ENCODE peak calls at places on chromosomes 4 and X, in ten cellular contexts. One of them, this sample, is unnamed.
A peak's percentile ranks its signal among the peaks of the same experiment; 100 is the strongest.

GRCh38 chrX:16785247-16786138 is 773 bp upstream of the TXLNG start:
- ATAC-seq in effector memory CD8-positive, alpha-beta T cell: no peak
- ATAC-seq in stimulated activated effector memory CD8-positive, alpha-beta T cell treated with anti-CD3 and anti-CD28 coated beads, Interleukin-12 subunit alpha, Interleukin-12 subunit beta, amount 100 ng/mL, for 72 hours: no peak
- ATAC-seq in right cardiac atrium: no peak
- ATAC-seq in upper lobe of right lung: no peak
- ATAC-seq in left cardiac atrium: no peak
- ATAC-seq in foreskin keratinocyte: no peak
- ATAC-seq in natural killer cell: no peak
- ATAC-seq in activated B cell treated with CpG ODN at 0.5 μM for 24 hours: no peak
- ATAC-seq in activated T-cell treated with anti-CD3 and anti-CD28 coated beads, Interleukin-2, amount 50 U/mL, for 72 hours: no peak
- ATAC-seq in this sample: no peak

GRCh38 chr4:94934201-94934600 is 176.4 kb downstream of the BMPR1B start:
- ATAC-seq in upper lobe of right lung: no peak
- ATAC-seq in activated T-cell treated with anti-CD3 and anti-CD28 coated beads, Interleukin-2, amount 50 U/mL, for 72 hours: no peak
- ATAC-seq in foreskin keratinocyte: peak; percentile 63
- ATAC-seq in natural killer cell: no peak
- ATAC-seq in effector memory CD8-positive, alpha-beta T cell: no peak
- ATAC-seq in stimulated activated effector memory CD8-positive, alpha-beta T cell treated with anti-CD3 and anti-CD28 coated beads, Interleukin-12 subunit alpha, Interleukin-12 subunit beta, amount 100 ng/mL, for 72 hours: no peak
- ATAC-seq in activated B cell treated with CpG ODN at 0.5 μM for 24 hours: no peak
- ATAC-seq in right cardiac atrium: no peak
- ATAC-seq in left cardiac atrium: no peak
- ATAC-seq in this sample: no peak

GRCh38 chr4:8108991-8109390 is 49.6 kb downstream of the ABLIM2 start:
- ATAC-seq in activated T-cell treated with anti-CD3 and anti-CD28 coated beads, Interleukin-2, amount 50 U/mL, for 72 hours: no peak
- ATAC-seq in stimulated activated effector memory CD8-positive, alpha-beta T cell treated with anti-CD3 and anti-CD28 coated beads, Interleukin-12 subunit alpha, Interleukin-12 subunit beta, amount 100 ng/mL, for 72 hours: no peak
- ATAC-seq in right cardiac atrium: no peak
- ATAC-seq in upper lobe of right lung: no peak
- ATAC-seq in activated B cell treated with CpG ODN at 0.5 μM for 24 hours: no peak
- ATAC-seq in natural killer cell: no peak
- ATAC-seq in effector memory CD8-positive, alpha-beta T cell: no peak
- ATAC-seq in left cardiac atrium: no peak
- ATAC-seq in foreskin keratinocyte: no peak
- ATAC-seq in this sample: no peak

GRCh38 chrX:2389324-2389723 is 111.5 kb downstream of the DHRSX start:
- ATAC-seq in stimulated activated effector memory CD8-positive, alpha-beta T cell treated with anti-CD3 and anti-CD28 coated beads, Interleukin-12 subunit alpha, Interleukin-12 subunit beta, amount 100 ng/mL, for 72 hours: no peak
- ATAC-seq in activated B cell treated with CpG ODN at 0.5 μM for 24 hours: no peak
- ATAC-seq in activated T-cell treated with anti-CD3 and anti-CD28 coated beads, Interleukin-2, amount 50 U/mL, for 72 hours: no peak
- ATAC-seq in foreskin keratinocyte: no peak
- ATAC-seq in effector memory CD8-positive, alpha-beta T cell: no peak
- ATAC-seq in upper lobe of right lung: no peak
- ATAC-seq in left cardiac atrium: no peak
- ATAC-seq in right cardiac atrium: no peak
- ATAC-seq in natural killer cell: no peak
- ATAC-seq in this sample: no peak

GRCh38 chr4:78083035-78083434 is 25.9 kb downstream of the FRAS1 start:
- ATAC-seq in natural killer cell: no peak
- ATAC-seq in stimulated activated effector memory CD8-positive, alpha-beta T cell treated with anti-CD3 and anti-CD28 coated beads, Interleukin-12 subunit alpha, Interleukin-12 subunit beta, amount 100 ng/mL, for 72 hours: no peak
- ATAC-seq in right cardiac atrium: no peak
- ATAC-seq in left cardiac atrium: no peak
- ATAC-seq in upper lobe of right lung: no peak
- ATAC-seq in effector memory CD8-positive, alpha-beta T cell: no peak
- ATAC-seq in foreskin keratinocyte: no peak
- ATAC-seq in activated T-cell treated with anti-CD3 and anti-CD28 coated beads, Interleukin-2, amount 50 U/mL, for 72 hours: no peak
- ATAC-seq in activated B cell treated with CpG ODN at 0.5 μM for 24 hours: no peak
- ATAC-seq in this sample: no peak

GRCh38 chrX:110851780-110852179 is 56.2 kb upstream of the CHRDL1 start:
- ATAC-seq in activated B cell treated with CpG ODN at 0.5 μM for 24 hours: no peak
- ATAC-seq in right cardiac atrium: no peak
- ATAC-seq in left cardiac atrium: peak; percentile 37
- ATAC-seq in upper lobe of right lung: no peak
- ATAC-seq in foreskin keratinocyte: peak; percentile 85
- ATAC-seq in natural killer cell: no peak
- ATAC-seq in activated T-cell treated with anti-CD3 and anti-CD28 coated beads, Interleukin-2, amount 50 U/mL, for 72 hours: no peak
- ATAC-seq in stimulated activated effector memory CD8-positive, alpha-beta T cell treated with anti-CD3 and anti-CD28 coated beads, Interleukin-12 subunit alpha, Interleukin-12 subunit beta, amount 100 ng/mL, for 72 hours: peak; percentile 24
- ATAC-seq in effector memory CD8-positive, alpha-beta T cell: no peak
- ATAC-seq in this sample: no peak

GRCh38 chr4:72391281-72391680 is 177.7 kb downstream of the ADAMTS3 start:
- ATAC-seq in activated B cell treated with CpG ODN at 0.5 μM for 24 hours: no peak
- ATAC-seq in activated T-cell treated with anti-CD3 and anti-CD28 coated beads, Interleukin-2, amount 50 U/mL, for 72 hours: no peak
- ATAC-seq in stimulated activated effector memory CD8-positive, alpha-beta T cell treated with anti-CD3 and anti-CD28 coated beads, Interleukin-12 subunit alpha, Interleukin-12 subunit beta, amount 100 ng/mL, for 72 hours: no peak
- ATAC-seq in natural killer cell: no peak
- ATAC-seq in foreskin keratinocyte: no peak
- ATAC-seq in left cardiac atrium: peak; percentile 76
- ATAC-seq in effector memory CD8-positive, alpha-beta T cell: no peak
- ATAC-seq in upper lobe of right lung: no peak
- ATAC-seq in right cardiac atrium: no peak
- ATAC-seq in this sample: no peak

GRCh38 chrX:136126892-136127406 is 20.4 kb upstream of the FHL1 start:
- ATAC-seq in effector memory CD8-positive, alpha-beta T cell: no peak
- ATAC-seq in upper lobe of right lung: no peak
- ATAC-seq in right cardiac atrium: no peak
- ATAC-seq in foreskin keratinocyte: no peak
- ATAC-seq in stimulated activated effector memory CD8-positive, alpha-beta T cell treated with anti-CD3 and anti-CD28 coated beads, Interleukin-12 subunit alpha, Interleukin-12 subunit beta, amount 100 ng/mL, for 72 hours: no peak
- ATAC-seq in left cardiac atrium: peak; percentile 76
- ATAC-seq in activated T-cell treated with anti-CD3 and anti-CD28 coated beads, Interleukin-2, amount 50 U/mL, for 72 hours: no peak
- ATAC-seq in natural killer cell: no peak
- ATAC-seq in activated B cell treated with CpG ODN at 0.5 μM for 24 hours: no peak
- ATAC-seq in this sample: no peak

GRCh38 chr4:10107111-10108091 is 9.2 kb downstream of the WDR1 start:
- ATAC-seq in activated B cell treated with CpG ODN at 0.5 μM for 24 hours: no peak
- ATAC-seq in natural killer cell: no peak
- ATAC-seq in activated T-cell treated with anti-CD3 and anti-CD28 coated beads, Interleukin-2, amount 50 U/mL, for 72 hours: no peak
- ATAC-seq in foreskin keratinocyte: peak; percentile 9
- ATAC-seq in right cardiac atrium: peak; percentile 50
- ATAC-seq in left cardiac atrium: peak; percentile 54
- ATAC-seq in effector memory CD8-positive, alpha-beta T cell: no peak
- ATAC-seq in stimulated activated effector memory CD8-positive, alpha-beta T cell treated with anti-CD3 and anti-CD28 coated beads, Interleukin-12 subunit alpha, Interleukin-12 subunit beta, amount 100 ng/mL, for 72 hours: no peak
- ATAC-seq in upper lobe of right lung: no peak
- ATAC-seq in this sample: no peak

GRCh38 chr4:73438048-73438447 is 2.0 kb downstream of the AFP start:
- ATAC-seq in foreskin keratinocyte: no peak
- ATAC-seq in right cardiac atrium: no peak
- ATAC-seq in left cardiac atrium: no peak
- ATAC-seq in natural killer cell: no peak
- ATAC-seq in activated B cell treated with CpG ODN at 0.5 μM for 24 hours: no peak
- ATAC-seq in effector memory CD8-positive, alpha-beta T cell: no peak
- ATAC-seq in stimulated activated effector memory CD8-positive, alpha-beta T cell treated with anti-CD3 and anti-CD28 coated beads, Interleukin-12 subunit alpha, Interleukin-12 subunit beta, amount 100 ng/mL, for 72 hours: no peak
- ATAC-seq in activated T-cell treated with anti-CD3 and anti-CD28 coated beads, Interleukin-2, amount 50 U/mL, for 72 hours: no peak
- ATAC-seq in upper lobe of right lung: no peak
- ATAC-seq in this sample: no peak

GRCh38 chrX:57929373-57929772 is 19.1 kb upstream of the ZXDA start:
- ATAC-seq in upper lobe of right lung: peak; percentile 67
- ATAC-seq in effector memory CD8-positive, alpha-beta T cell: no peak
- ATAC-seq in stimulated activated effector memory CD8-positive, alpha-beta T cell treated with anti-CD3 and anti-CD28 coated beads, Interleukin-12 subunit alpha, Interleukin-12 subunit beta, amount 100 ng/mL, for 72 hours: no peak
- ATAC-seq in right cardiac atrium: no peak
- ATAC-seq in foreskin keratinocyte: no peak
- ATAC-seq in activated T-cell treated with anti-CD3 and anti-CD28 coated beads, Interleukin-2, amount 50 U/mL, for 72 hours: no peak
- ATAC-seq in activated B cell treated with CpG ODN at 0.5 μM for 24 hours: no peak
- ATAC-seq in left cardiac atrium: peak; percentile 44
- ATAC-seq in natural killer cell: no peak
- ATAC-seq in this sample: peak; percentile 29

GRCh38 chr4:106454581-106454980 is 86.0 kb upstream of the GIMD1 start:
- ATAC-seq in foreskin keratinocyte: no peak
- ATAC-seq in activated B cell treated with CpG ODN at 0.5 μM for 24 hours: no peak
- ATAC-seq in stimulated activated effector memory CD8-positive, alpha-beta T cell treated with anti-CD3 and anti-CD28 coated beads, Interleukin-12 subunit alpha, Interleukin-12 subunit beta, amount 100 ng/mL, for 72 hours: no peak
- ATAC-seq in activated T-cell treated with anti-CD3 and anti-CD28 coated beads, Interleukin-2, amount 50 U/mL, for 72 hours: no peak
- ATAC-seq in left cardiac atrium: no peak
- ATAC-seq in natural killer cell: no peak
- ATAC-seq in effector memory CD8-positive, alpha-beta T cell: no peak
- ATAC-seq in right cardiac atrium: no peak
- ATAC-seq in upper lobe of right lung: no peak
- ATAC-seq in this sample: no peak

GRCh38 chrX:17876135-17876534 is 15.0 kb upstream of the RAI2 start:
- ATAC-seq in activated B cell treated with CpG ODN at 0.5 μM for 24 hours: no peak
- ATAC-seq in stimulated activated effector memory CD8-positive, alpha-beta T cell treated with anti-CD3 and anti-CD28 coated beads, Interleukin-12 subunit alpha, Interleukin-12 subunit beta, amount 100 ng/mL, for 72 hours: no peak
- ATAC-seq in natural killer cell: no peak
- ATAC-seq in right cardiac atrium: no peak
- ATAC-seq in foreskin keratinocyte: no peak
- ATAC-seq in left cardiac atrium: no peak
- ATAC-seq in effector memory CD8-positive, alpha-beta T cell: no peak
- ATAC-seq in activated T-cell treated with anti-CD3 and anti-CD28 coated beads, Interleukin-2, amount 50 U/mL, for 72 hours: no peak
- ATAC-seq in upper lobe of right lung: peak; percentile 15
- ATAC-seq in this sample: no peak

GRCh38 chr4:133124746-133125145 is 24.3 kb upstream of the PCDH10 start:
- ATAC-seq in stimulated activated effector memory CD8-positive, alpha-beta T cell treated with anti-CD3 and anti-CD28 coated beads, Interleukin-12 subunit alpha, Interleukin-12 subunit beta, amount 100 ng/mL, for 72 hours: no peak
- ATAC-seq in right cardiac atrium: no peak
- ATAC-seq in activated T-cell treated with anti-CD3 and anti-CD28 coated beads, Interleukin-2, amount 50 U/mL, for 72 hours: no peak
- ATAC-seq in activated B cell treated with CpG ODN at 0.5 μM for 24 hours: no peak
- ATAC-seq in upper lobe of right lung: no peak
- ATAC-seq in foreskin keratinocyte: no peak
- ATAC-seq in left cardiac atrium: no peak
- ATAC-seq in effector memory CD8-positive, alpha-beta T cell: no peak
- ATAC-seq in natural killer cell: no peak
- ATAC-seq in this sample: no peak

GRCh38 chr4:149927514-149927913 is 111.9 kb upstream of the IQCM start:
- ATAC-seq in right cardiac atrium: no peak
- ATAC-seq in activated T-cell treated with anti-CD3 and anti-CD28 coated beads, Interleukin-2, amount 50 U/mL, for 72 hours: no peak
- ATAC-seq in left cardiac atrium: no peak
- ATAC-seq in natural killer cell: no peak
- ATAC-seq in stimulated activated effector memory CD8-positive, alpha-beta T cell treated with anti-CD3 and anti-CD28 coated beads, Interleukin-12 subunit alpha, Interleukin-12 subunit beta, amount 100 ng/mL, for 72 hours: no peak
- ATAC-seq in effector memory CD8-positive, alpha-beta T cell: no peak
- ATAC-seq in upper lobe of right lung: no peak
- ATAC-seq in activated B cell treated with CpG ODN at 0.5 μM for 24 hours: no peak
- ATAC-seq in foreskin keratinocyte: no peak
- ATAC-seq in this sample: no peak

GRCh38 chrX:34483980-34484379 is 173.1 kb downstream of the TMEM47 start:
- ATAC-seq in stimulated activated effector memory CD8-positive, alpha-beta T cell treated with anti-CD3 and anti-CD28 coated beads, Interleukin-12 subunit alpha, Interleukin-12 subunit beta, amount 100 ng/mL, for 72 hours: no peak
- ATAC-seq in activated T-cell treated with anti-CD3 and anti-CD28 coated beads, Interleukin-2, amount 50 U/mL, for 72 hours: no peak
- ATAC-seq in effector memory CD8-positive, alpha-beta T cell: no peak
- ATAC-seq in foreskin keratinocyte: no peak
- ATAC-seq in upper lobe of right lung: no peak
- ATAC-seq in left cardiac atrium: no peak
- ATAC-seq in right cardiac atrium: no peak
- ATAC-seq in natural killer cell: no peak
- ATAC-seq in activated B cell treated with CpG ODN at 0.5 μM for 24 hours: no peak
- ATAC-seq in this sample: no peak

GRCh38 chr4:145216532-145216931 is 36.1 kb upstream of the OTUD4 start:
- ATAC-seq in activated T-cell treated with anti-CD3 and anti-CD28 coated beads, Interleukin-2, amount 50 U/mL, for 72 hours: no peak
- ATAC-seq in left cardiac atrium: no peak
- ATAC-seq in natural killer cell: no peak
- ATAC-seq in right cardiac atrium: no peak
- ATAC-seq in foreskin keratinocyte: no peak
- ATAC-seq in stimulated activated effector memory CD8-positive, alpha-beta T cell treated with anti-CD3 and anti-CD28 coated beads, Interleukin-12 subunit alpha, Interleukin-12 subunit beta, amount 100 ng/mL, for 72 hours: no peak
- ATAC-seq in activated B cell treated with CpG ODN at 0.5 μM for 24 hours: no peak
- ATAC-seq in effector memory CD8-positive, alpha-beta T cell: no peak
- ATAC-seq in upper lobe of right lung: no peak
- ATAC-seq in this sample: no peak

GRCh38 chrX:40476958-40477357 is 103.8 kb upstream of the ATP6AP2 start:
- ATAC-seq in right cardiac atrium: no peak
- ATAC-seq in stimulated activated effector memory CD8-positive, alpha-beta T cell treated with anti-CD3 and anti-CD28 coated beads, Interleukin-12 subunit alpha, Interleukin-12 subunit beta, amount 100 ng/mL, for 72 hours: no peak
- ATAC-seq in activated B cell treated with CpG ODN at 0.5 μM for 24 hours: no peak
- ATAC-seq in upper lobe of right lung: no peak
- ATAC-seq in foreskin keratinocyte: no peak
- ATAC-seq in natural killer cell: peak; percentile 71
- ATAC-seq in effector memory CD8-positive, alpha-beta T cell: peak; percentile 69
- ATAC-seq in activated T-cell treated with anti-CD3 and anti-CD28 coated beads, Interleukin-2, amount 50 U/mL, for 72 hours: no peak
- ATAC-seq in left cardiac atrium: no peak
- ATAC-seq in this sample: no peak

GRCh38 chr4:48727666-48728459 is 52.2 kb downstream of the FRYL start:
- ATAC-seq in upper lobe of right lung: no peak
- ATAC-seq in stimulated activated effector memory CD8-positive, alpha-beta T cell treated with anti-CD3 and anti-CD28 coated beads, Interleukin-12 subunit alpha, Interleukin-12 subunit beta, amount 100 ng/mL, for 72 hours: no peak
- ATAC-seq in foreskin keratinocyte: no peak
- ATAC-seq in activated B cell treated with CpG ODN at 0.5 μM for 24 hours: no peak
- ATAC-seq in effector memory CD8-positive, alpha-beta T cell: no peak
- ATAC-seq in right cardiac atrium: no peak
- ATAC-seq in natural killer cell: peak; percentile 63
- ATAC-seq in left cardiac atrium: no peak
- ATAC-seq in activated T-cell treated with anti-CD3 and anti-CD28 coated beads, Interleukin-2, amount 50 U/mL, for 72 hours: no peak
- ATAC-seq in this sample: no peak

This sample was measured in activated T-helper 17 cell treated with anti-CD3 and anti-CD28 coated beads, Interleukin-2, amount 50 U/mL, for 72 hours.